ENCODE peak calls at places on chromosomes 16 and 17, in eight cellular contexts. T is GM12892, M is endothelial cell of umbilical vein, K is adrenal gland, U is ovary, A is esophagus squamous epithelium, Q is H1, H is IMR-90. F is an unnamed sample.

GRCh38 chr16:64211306-64211705 is 910.6 kb downstream of the CDH11 start:
- DNase-seq in Q (no peak), U (no peak), T (no peak), K (no peak), A (no peak), H (no peak), M (peak), F (no peak)

GRCh38 chr17:69764137-69764536 is 310.9 kb upstream of the KCNJ16 start:
- DNase-seq in Q (no peak), H (peak), U (no peak), T (no peak), K (no peak), M (no peak), A (no peak), F (no peak)

GRCh38 chr16:84718-85452 is 6.9 kb downstream of the MPG start:
- DNase-seq in M (peak), U (peak), A (no peak), K (peak), H (peak), T (peak), Q (no peak), F (peak)

GRCh38 chr16:57216968-57217367 is 28.1 kb upstream of the ARL2BP start:
- DNase-seq in U (no peak), A (no peak), H (no peak), T (no peak), M (no peak), Q (no peak), K (no peak), F (no peak)

GRCh38 chr17:74380959-74381808 is 13.9 kb downstream of the GPR142 start:
- DNase-seq in M (no peak), U (no peak), A (no peak), K (no peak), Q (no peak), H (no peak), T (no peak), F (peak)

GRCh38 chr16:14181371-14182050 is 110.4 kb downstream of the MRTFB start:
- DNase-seq in H (peak), U (no peak), M (peak), Q (no peak), K (no peak), T (no peak), A (no peak), F (no peak)

GRCh38 chr17:72121164-72122001 is 563 bp downstream of the SOX9 start:
- DNase-seq in T (no peak), U (no peak), Q (no peak), M (no peak), K (peak), H (peak), A (no peak), F (peak)

GRCh38 chr17:15513058-15513858 is 45.8 kb upstream of the CDRT4 start:
- DNase-seq in A (no peak), U (no peak), Q (no peak), M (no peak), K (no peak), H (peak), T (no peak), F (no peak)

GRCh38 chr17:55731586-55732250 is 9.1 kb upstream of the TMEM100 start:
- DNase-seq in M (no peak), H (peak), K (peak), T (no peak), U (peak), Q (no peak), A (no peak), F (peak)

GRCh38 chr17:40177275-40177874 is at the start of gene RAPGEFL1:
- DNase-seq in K (peak), U (peak), H (peak), M (peak), Q (no peak), A (no peak), T (peak), F (peak)

GRCh38 chr17:62064029-62064790 is 868 bp downstream of the MED13 start:
- DNase-seq in H (peak), K (no peak), M (peak), A (no peak), Q (no peak), U (no peak), T (no peak), F (no peak)

GRCh38 chr16:52567193-52567592 is 20.2 kb upstream of the TOX3 start:
- DNase-seq in Q (no peak), U (no peak), T (no peak), H (no peak), A (no peak), K (no peak), M (no peak), F (no peak)

GRCh38 chr16:47026492-47026891 is 53.0 kb upstream of the DNAJA2 start:
- DNase-seq in A (no peak), M (no peak), U (no peak), H (no peak), K (no peak), Q (no peak), T (no peak), F (no peak)

GRCh38 chr16:57914244-57915173 is 56.4 kb downstream of the CNGB1 start:
- DNase-seq in Q (no peak), T (no peak), H (no peak), M (no peak), U (no peak), A (no peak), K (no peak), F (no peak)

GRCh38 chr16:84996365-84996764 is 15.0 kb downstream of the ZDHHC7 start:
- DNase-seq in K (no peak), A (no peak), H (no peak), M (no peak), Q (no peak), T (no peak), U (no peak), F (no peak)

GRCh38 chr17:50272246-50272645 is 2.0 kb upstream of the TMEM92 start:
- DNase-seq in U (peak), H (no peak), M (no peak), A (no peak), T (peak), Q (no peak), K (no peak), F (peak)

GRCh38 chr16:85125570-85126382 is 13.5 kb upstream of the CIBAR2 start:
- DNase-seq in Q (no peak), H (no peak), A (no peak), K (peak), T (no peak), M (no peak), U (no peak), F (no peak)

GRCh38 chr16:64615647-64616280 is 506.1 kb downstream of the CDH11 start:
- DNase-seq in T (no peak), M (no peak), K (no peak), H (peak), Q (peak), U (no peak), A (no peak), F (no peak)

GRCh38 chr17:78802459-78802858 is 20.4 kb upstream of the CYTH1 start:
- DNase-seq in U (no peak), Q (no peak), K (no peak), T (no peak), M (no peak), A (no peak), H (no peak), F (no peak)

DNA sequence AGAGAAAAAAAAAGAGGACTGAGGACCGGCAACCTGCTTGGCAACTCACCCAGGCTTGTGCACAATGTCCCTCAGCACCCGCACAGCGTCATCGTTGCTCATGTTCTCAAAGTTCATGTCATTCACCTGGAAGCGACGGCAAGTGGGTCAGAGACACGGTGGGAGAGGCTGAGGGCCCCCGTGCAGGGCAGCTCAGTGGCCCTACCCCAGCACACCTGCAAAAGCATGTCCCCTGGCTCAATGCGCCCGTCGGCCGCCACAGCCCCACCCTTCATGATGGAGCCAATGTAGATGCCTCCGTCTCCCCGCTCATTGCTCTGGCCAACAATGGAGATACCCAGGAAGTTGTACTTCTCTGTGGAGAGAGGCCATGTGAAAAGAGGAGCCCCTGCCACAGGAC is 5.4 kb downstream of the DVL2 start:
- DNase-seq in H (no peak), U (no peak), M (no peak), T (no peak), Q (no peak), K (no peak), A (no peak), F (no peak)
- TF ChIP-seq POLR2A in H (no peak), U (no peak), M (no peak), T (no peak), Q (no peak), K (no peak), A (no peak), F (no peak)

GRCh38 chr17:7650509-7651096 is at the start of gene ATP1B2:
- DNase-seq in T (peak), M (peak), K (peak), A (no peak), Q (peak), H (no peak), U (peak), F (peak)
- TF ChIP-seq POLR2A in T (no peak), M (no peak), K (no peak), A (no peak), Q (peak), H (no peak), U (no peak), F (no peak)

GRCh38 chr17:81465912-81466311 is 46.7 kb downstream of the ACTG1 start:
- DNase-seq in T (no peak), H (no peak), Q (no peak), U (no peak), K (peak), A (no peak), M (no peak), F (no peak)

GRCh38 chr17:81463506-81463905 is 49.1 kb downstream of the ACTG1 start:
- DNase-seq in K (no peak), H (no peak), M (no peak), A (no peak), U (no peak), T (no peak), Q (no peak), F (no peak)

GRCh38 chr17:81462506-81463125 is 50.0 kb downstream of the ACTG1 start:
- DNase-seq in Q (no peak), U (no peak), M (no peak), T (no peak), H (no peak), K (no peak), A (no peak), F (no peak)

GRCh38 chr17:81466564-81467472 is 45.8 kb downstream of the ACTG1 start:
- DNase-seq in T (no peak), M (no peak), Q (no peak), U (no peak), H (no peak), A (no peak), K (peak), F (no peak)

GRCh38 chr17:81464586-81464985 is 48.0 kb downstream of the ACTG1 start:
- DNase-seq in M (no peak), Q (no peak), U (no peak), H (no peak), A (no peak), T (no peak), K (no peak), F (no peak)
- TF ChIP-seq POLR2A in M (no peak), Q (no peak), U (no peak), H (no peak), A (no peak), T (no peak), K (no peak), F (no peak)

DNA sequence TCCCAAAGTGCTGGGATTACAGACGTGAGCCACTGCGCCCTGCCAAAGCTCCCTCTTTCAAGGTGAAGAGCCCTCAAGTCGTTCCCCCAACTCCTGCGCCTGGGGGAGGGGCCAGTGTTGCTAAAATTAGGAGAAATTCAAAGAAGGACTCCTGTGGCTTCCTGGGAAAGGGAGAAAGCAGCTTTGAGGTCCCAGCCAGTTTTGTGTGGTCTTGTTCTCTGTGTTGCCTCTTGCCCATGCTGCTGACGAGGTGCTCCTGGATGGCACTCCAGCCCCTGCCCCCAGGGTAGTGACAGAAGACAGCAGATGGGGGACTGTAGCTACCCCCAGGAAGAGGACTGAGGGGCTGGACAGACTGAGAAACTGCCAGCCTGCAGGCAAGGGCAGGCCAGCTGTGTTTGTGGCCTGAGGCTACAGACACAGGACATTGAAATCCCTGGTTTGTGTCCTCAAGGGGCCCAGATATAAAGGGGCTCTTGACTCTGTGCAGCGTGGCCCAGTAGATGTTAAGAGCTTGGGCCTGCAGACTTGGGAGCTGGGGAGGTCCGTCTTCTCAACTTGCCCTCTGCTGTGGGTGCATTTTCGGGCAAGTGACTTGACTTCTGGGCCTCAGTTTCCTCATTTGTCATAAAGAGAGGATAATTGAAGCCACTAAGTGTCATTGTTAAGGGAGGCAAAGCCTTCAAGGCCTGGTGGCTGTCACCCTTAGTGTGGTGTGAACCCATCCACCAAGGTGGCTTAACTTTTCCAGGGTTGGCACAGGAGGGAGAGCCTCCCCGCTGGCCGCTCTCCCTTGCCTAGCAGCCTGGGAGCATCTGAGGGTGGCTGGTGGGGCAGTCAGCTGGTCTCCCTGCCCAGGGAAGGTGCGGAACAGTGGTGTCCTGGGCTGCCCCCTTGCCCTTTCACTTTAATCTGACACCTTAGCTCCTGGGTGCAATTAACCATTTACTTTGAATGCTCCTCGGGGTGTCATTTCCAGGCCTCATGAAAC is 4.1 kb downstream of the UBALD2 start:
- DNase-seq in U (no peak), H (no peak), Q (no peak), T (peak), K (no peak), M (no peak), A (no peak), F (no peak)
- TF ChIP-seq POLR2A in U (no peak), H (no peak), Q (no peak), T (peak), K (no peak), M (no peak), A (no peak), F (no peak)

DNA sequence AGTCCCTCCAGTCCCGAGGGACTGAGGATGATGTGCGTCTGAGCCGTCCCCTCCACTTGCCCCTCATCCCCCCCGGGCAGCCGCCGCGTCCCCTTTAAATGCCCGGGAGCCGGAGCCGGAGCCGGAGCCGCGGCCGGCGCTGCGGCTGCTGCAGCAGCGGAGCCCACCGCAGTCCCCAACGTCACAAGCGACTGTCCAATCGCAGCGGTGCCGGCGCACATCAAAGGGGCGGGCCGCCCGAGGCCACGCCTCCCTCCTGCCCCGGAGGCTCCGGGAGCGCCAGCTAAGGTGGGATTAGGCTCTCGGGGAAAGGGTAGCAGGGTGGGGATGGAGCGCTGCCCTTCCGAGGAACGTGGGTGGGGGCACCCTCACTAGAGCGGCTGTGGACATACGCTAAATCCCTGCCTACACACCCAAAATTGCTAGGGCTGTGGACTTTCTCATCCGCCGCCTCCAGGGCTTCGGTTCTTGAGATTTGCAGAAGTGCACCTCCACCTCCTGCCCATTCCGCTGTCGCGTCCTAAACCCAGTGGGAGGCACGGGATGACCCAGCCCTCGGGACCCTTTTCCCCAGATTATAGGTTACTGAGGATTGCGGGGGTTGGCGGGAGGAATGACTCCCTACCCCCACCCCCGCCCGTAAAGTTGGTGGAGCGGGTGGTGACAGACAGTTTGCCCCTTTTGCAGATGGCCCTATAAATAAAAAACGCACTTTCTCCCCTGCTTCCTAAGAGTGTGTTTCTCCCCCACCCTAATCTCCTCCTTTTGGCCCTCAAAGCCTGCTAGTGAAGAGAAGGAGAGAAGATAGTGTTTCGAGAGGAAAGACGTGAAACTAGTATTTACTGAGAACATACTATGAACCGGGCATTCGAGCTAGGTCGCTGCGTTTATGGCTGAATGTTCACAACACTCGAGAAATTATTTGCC is at the start of gene PHOSPHO1:
- DNase-seq in U (peak), Q (peak), M (peak), H (peak), A (no peak), K (peak), T (peak), F (peak)
- TF ChIP-seq POLR2A in U (no peak), Q (no peak), M (no peak), H (no peak), A (no peak), K (no peak), T (peak), F (no peak)

F was measured in transverse colon.